ENCODE peak calls at places on chromosome 16, in seven cellular contexts. V is fibroblast of lung, U is IMR-90, K is WERI-Rb-1, O is body of pancreas, G is uterus, I is Panc1. Y is an unnamed sample.

GRCh38 chr16:76484020-76484419 is 206.8 kb downstream of the CNTNAP4 start:
- DNase-seq in U (no peak), I (no peak), V (no peak), G (no peak), K (no peak), O (no peak), Y (no peak)

GRCh38 chr16:58121132-58121531 is 8.0 kb downstream of the CFAP20 start:
- DNase-seq in I (no peak), V (no peak), U (no peak), K (no peak), O (no peak), G (no peak), Y (no peak)

GRCh38 chr16:87587636-87588035 is 14.7 kb upstream of the JPH3 start:
- DNase-seq in U (no peak), O (no peak), G (no peak), V (no peak), K (no peak), I (no peak), Y (no peak)

GRCh38 chr16:70747703-70748631 is 53.0 kb downstream of the VAC14 start:
- DNase-seq in K (no peak), O (no peak), I (no peak), U (peak; percentile 16), V (peak; percentile 60), G (no peak), Y (no peak)

GRCh38 chr16:77898671-77899211 is 110.4 kb downstream of the VAT1L start:
- DNase-seq in K (no peak), G (no peak), O (peak; percentile 10), U (peak; percentile 89), I (no peak), V (peak; percentile 70), Y (no peak)

GRCh38 chr16:57574086-57574485 is 31.6 kb downstream of the ADGRG5 start:
- DNase-seq in G (no peak), I (no peak), U (no peak), O (no peak), K (no peak), V (no peak), Y (no peak)

GRCh38 chr16:3578121-3578520 is 918 bp upstream of the NLRC3 start:
- DNase-seq in I (no peak), U (no peak), V (no peak), K (no peak), G (no peak), O (no peak), Y (no peak)

GRCh38 chr16:71537643-71538042 is 11.4 kb downstream of the CHST4 start:
- DNase-seq in O (peak; percentile 68), V (peak; percentile 25), G (no peak), K (peak; percentile 72), U (peak; percentile 41), I (no peak), Y (peak; percentile 38)

GRCh38 chr16:84562174-84562815 is 55.6 kb downstream of the COTL1 start:
- DNase-seq in O (no peak), V (no peak), I (no peak), G (no peak), U (no peak), K (no peak), Y (no peak)

GRCh38 chr16:70635356-70636016 is 10.9 kb upstream of the IL34 start:
- DNase-seq in G (no peak), I (no peak), O (no peak), K (no peak), V (peak; percentile 85), U (peak; percentile 84), Y (peak; percentile 73)

GRCh38 chr16:50584033-50584722 is 36.0 kb downstream of the NKD1 start:
- DNase-seq in I (no peak), V (no peak), K (no peak), O (no peak), G (no peak), U (no peak), Y (no peak)

GRCh38 chr16:56800355-56800754 is 64.7 kb upstream of the SLC12A3 start:
- DNase-seq in V (peak; percentile 29), U (no peak), I (no peak), G (no peak), K (no peak), O (no peak), Y (no peak)

GRCh38 chr16:66265106-66265415 is 101.4 kb upstream of the CDH5 start:
- DNase-seq in G (no peak), V (no peak), U (no peak), K (no peak), O (no peak), I (no peak), Y (no peak)

GRCh38 chr16:47970291-47970931 is 185.4 kb downstream of the ABCC12 start:
- DNase-seq in V (peak; percentile 48), G (no peak), K (no peak), I (no peak), U (peak; percentile 47), O (no peak), Y (peak; percentile 27)

GRCh38 chr16:1288813-1289479 is 20.5 kb upstream of the UBE2I start:
- DNase-seq in O (no peak), U (no peak), K (peak; percentile 67), G (no peak), V (no peak), I (no peak), Y (no peak)

GRCh38 chr16:65116818-65117430 is 4.9 kb downstream of the CDH11 start:
- DNase-seq in V (peak; percentile 77), K (no peak), O (no peak), G (no peak), U (peak; percentile 41), I (no peak), Y (no peak)

DNA sequence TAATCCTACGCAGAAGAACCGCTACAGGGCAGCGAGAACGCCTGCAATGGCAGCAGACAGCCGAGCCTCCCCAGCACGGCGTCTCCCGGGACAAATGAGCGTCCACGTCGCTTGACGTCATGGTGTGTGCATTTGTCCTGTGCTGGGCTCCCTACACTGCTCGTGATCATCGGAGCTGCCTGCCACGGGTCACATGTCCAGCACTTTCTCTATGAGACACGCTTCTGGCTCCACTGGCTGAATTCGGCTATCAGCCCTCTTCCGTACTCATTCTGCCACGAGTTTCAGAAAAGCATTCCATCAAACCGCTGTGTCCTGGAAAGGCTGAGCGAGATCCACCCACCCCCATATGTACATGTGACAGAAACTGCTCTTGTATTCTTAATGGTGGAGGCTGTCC is 28.4 kb upstream of the SHCBP1 start:
- DNase-seq in K (no peak), U (peak; percentile 51), V (peak; percentile 72), O (peak; percentile 26), G (peak; percentile 63), I (no peak), Y (no peak)
- H3K27ac ChIP-seq in K (no peak overlapping the region), U (peak overlapping the region; percentile 40), V (peak overlapping the region; percentile 89), O (no peak overlapping the region), G (peak overlapping the region; percentile 65), I (no peak overlapping the region), Y (no peak overlapping the region)

GRCh38 chr16:49465661-49466528 is 92.3 kb downstream of the C16orf78 start:
- DNase-seq in K (no peak), I (no peak), U (no peak), V (no peak), O (no peak), G (no peak), Y (no peak)

GRCh38 chr16:49463529-49463928 is 89.9 kb downstream of the C16orf78 start:
- DNase-seq in G (no peak), K (no peak), I (no peak), U (no peak), V (no peak), O (no peak), Y (no peak)

GRCh38 chr16:49466529-49466831 is 92.9 kb downstream of the C16orf78 start:
- DNase-seq in O (no peak), V (no peak), U (no peak), G (no peak), K (no peak), I (no peak), Y (no peak)

GRCh38 chr16:49464093-49464492 is 90.5 kb downstream of the C16orf78 start:
- DNase-seq in O (no peak), G (no peak), V (no peak), I (no peak), U (no peak), K (no peak), Y (no peak)

DNA sequence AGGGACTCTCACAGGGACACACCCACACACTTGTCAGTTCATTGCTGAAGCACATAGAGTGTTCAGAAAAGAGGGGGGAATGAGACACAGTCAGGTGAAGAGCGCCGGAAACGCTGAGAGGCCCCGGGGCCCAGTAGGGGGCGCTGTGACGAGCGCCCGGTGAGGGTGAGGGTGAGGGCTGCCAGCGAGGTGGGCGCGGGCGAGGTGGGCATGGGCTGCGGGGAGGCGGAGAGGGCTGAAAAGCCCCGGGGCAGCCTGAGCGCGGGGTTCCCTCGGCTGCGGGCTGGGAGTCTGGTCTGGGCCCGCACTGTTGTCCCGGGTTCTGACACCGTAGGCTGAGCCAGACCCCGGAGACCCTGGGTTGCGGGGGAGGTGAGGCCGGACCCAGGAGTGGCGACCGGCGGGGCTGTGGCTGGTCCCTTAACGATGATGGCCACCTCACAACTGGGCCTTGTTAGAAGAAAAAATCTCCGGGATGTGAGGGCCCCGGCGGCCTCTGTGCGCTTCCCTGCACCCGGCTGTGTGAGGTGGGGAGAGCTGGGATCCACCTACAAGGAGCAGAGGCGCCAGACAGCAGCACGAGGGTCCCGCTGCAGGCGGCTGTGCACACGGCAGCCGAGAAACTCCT is 91.4 kb downstream of the C16orf78 start:
- DNase-seq in V (no peak), G (no peak), K (no peak), I (no peak), O (no peak), U (no peak), Y (no peak)
- TF ChIP-seq CTCF in V (no peak), G (no peak), K (peak; percentile 45), I (peak; percentile 67), O (no peak), U (no peak), Y (peak; percentile 33)

DNA sequence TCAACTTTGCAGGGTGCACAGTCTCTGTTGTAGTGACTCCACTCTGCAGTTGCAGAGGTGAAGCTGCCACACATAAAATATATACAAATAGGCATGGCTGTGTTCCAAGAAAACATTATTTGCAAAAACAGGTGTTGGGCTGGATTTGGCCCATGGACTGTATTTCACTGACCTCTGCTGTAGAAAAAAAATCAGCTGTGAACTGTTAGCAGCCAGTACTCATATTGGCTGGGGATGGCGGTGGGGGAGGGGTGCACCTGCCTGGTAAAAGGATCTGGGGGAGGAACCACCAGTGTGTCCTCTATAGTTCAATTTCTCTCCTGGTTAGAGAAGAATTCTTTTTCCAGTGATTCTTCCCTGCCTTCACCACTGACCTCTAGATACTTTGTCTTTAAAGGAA is 50.0 kb downstream of the SHISA9 start:
- DNase-seq in U (no peak), I (no peak), K (no peak), O (peak; percentile 67), V (no peak), G (no peak), Y (no peak)
- H3K27ac ChIP-seq in U (no peak overlapping the region), I (no peak overlapping the region), K (no peak overlapping the region), O (no peak overlapping the region), V (no peak overlapping the region), G (no peak overlapping the region), Y (no peak overlapping the region)

DNA sequence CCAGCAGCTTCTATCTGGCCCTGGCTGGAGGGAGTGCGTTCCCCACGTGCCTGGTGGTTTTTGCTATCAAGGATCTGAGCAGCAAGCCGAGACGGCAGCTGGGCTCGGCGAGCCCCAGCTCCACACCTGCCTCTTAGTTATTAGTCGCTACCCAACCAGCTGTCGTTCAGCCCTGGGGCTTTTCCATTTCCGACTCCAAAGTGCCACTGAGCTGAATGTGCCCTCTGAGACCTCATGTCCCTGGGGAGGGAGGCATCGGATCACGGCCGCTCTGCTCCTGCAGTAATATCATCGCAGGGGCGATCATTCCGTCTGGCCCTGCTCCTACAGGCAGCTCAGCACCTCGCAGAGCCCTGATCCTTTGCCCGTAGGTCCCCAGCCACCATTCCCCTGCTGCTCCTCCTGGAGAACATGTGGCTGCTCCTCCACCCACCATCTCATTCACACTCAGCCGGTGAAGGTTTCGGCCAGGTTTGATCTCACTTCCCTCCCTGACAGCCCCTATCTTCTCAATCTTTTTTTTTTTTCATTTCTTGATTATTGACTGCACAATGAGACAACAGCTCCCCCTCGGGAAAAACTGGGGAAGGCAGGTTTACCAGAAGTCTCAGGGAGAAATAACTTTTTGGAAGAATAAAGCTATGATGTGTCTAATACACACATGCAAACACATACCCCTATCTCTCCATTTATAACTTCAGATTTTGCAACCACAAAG is 86.7 kb downstream of the ZFHX3 start:
- DNase-seq in O (peak; percentile 55), V (peak; percentile 24), K (peak; percentile 80), I (no peak), G (no peak), U (peak; percentile 30), Y (peak; percentile 31)
- TF ChIP-seq CTCF in O (peak; percentile 64), V (peak; percentile 51), K (peak; percentile 18), I (no peak), G (peak; percentile 18), U (peak; percentile 58), Y (peak; percentile 69)

Y was measured in brain microvascular endothelial cell.